ENCODE peak calls at places on chromosomes 1 and 21, in nine cellular contexts. X is stimulated activated CD8-positive, alpha-beta memory T cell treated with anti-CD3 and anti-CD28 coated beads, Interleukin-12 subunit alpha, Interleukin-12 subunit beta, amount 100 ng/mL, for 1 hour; M is stimulated activated CD4-positive, alpha-beta T cell treated with anti-CD3 and anti-CD28 coated beads, Interleukin-1b, Interleukin-23, amount 100 ng/mL, for 24 hours; V is activated CD4-positive, alpha-beta T cell treated with anti-CD3 and anti-CD28 coated beads, Interleukin-2, amount 10 ng/mL, durations not matched to agents 7 days and 5 days; G is ELR; D is mesendoderm; U is BJ; T is stimulated activated naive CD8-positive, alpha-beta T cell treated with anti-CD3 and anti-CD28 coated beads, Interleukin-15, amount 100 ng/mL, for 72 hours; E is KBM-7. L is an unnamed sample.

GRCh38 chr1:35047188-35047858 is 15.6 kb upstream of the ZMYM6 start:
- DNase-seq in V (no peak), G (peak; percentile 96), U (peak; percentile 85), D (no peak), T (no peak), X (no peak), E (peak; percentile 25), M (no peak), L (no peak)

GRCh38 chr1:9652379-9653194 is 1.1 kb downstream of the PIK3CD start:
- DNase-seq in E (peak; percentile 67), X (no peak), M (no peak), V (peak; percentile 78), D (peak; percentile 13), G (peak; percentile 46), U (no peak), T (peak; percentile 64), L (no peak)

GRCh38 chr21:42392731-42393442 is 3.0 kb downstream of the TMPRSS3 start:
- DNase-seq in U (no peak), T (no peak), X (no peak), G (no peak), V (peak; percentile 37), D (no peak), M (no peak), E (no peak), L (no peak)

GRCh38 chr1:84164567-84165021 is 20.5 kb downstream of the PRKACB start:
- DNase-seq in M (no peak), E (no peak), T (no peak), D (no peak), U (no peak), G (no peak), X (no peak), V (no peak), L (no peak)

GRCh38 chr1:75614455-75615379 is 3.8 kb upstream of the SLC44A5 start:
- DNase-seq in G (peak; percentile 41), X (no peak), D (peak; percentile 85), M (no peak), U (no peak), T (peak; percentile 59), E (peak; percentile 63), V (peak; percentile 16), L (no peak)

GRCh38 chr21:44986471-44987291 is 46.9 kb downstream of the SLX9 start:
- DNase-seq in D (no peak), E (no peak), U (no peak), X (no peak), M (no peak), V (no peak), T (no peak), G (no peak), L (no peak)

GRCh38 chr1:209809601-209810000 is 3.7 kb upstream of the IRF6 start:
- DNase-seq in E (no peak), V (no peak), X (no peak), D (no peak), T (no peak), G (no peak), M (no peak), U (no peak), L (no peak)

GRCh38 chr1:76238094-76238551 is 163.6 kb downstream of the ST6GALNAC3 start:
- DNase-seq in G (peak; percentile 7), X (no peak), T (no peak), M (no peak), V (no peak), D (peak; percentile 75), U (no peak), E (no peak), L (no peak)

GRCh38 chr21:15659768-15660423 is 69.9 kb upstream of the USP25 start:
- DNase-seq in X (no peak), D (no peak), U (peak; percentile 39), M (no peak), E (no peak), G (no peak), T (no peak), V (no peak), L (no peak)

GRCh38 chr1:33974147-33974546 is 110.3 kb downstream of the HMGB4 start:
- DNase-seq in T (no peak), E (no peak), U (no peak), D (no peak), M (no peak), X (no peak), V (no peak), G (no peak), L (no peak)

L was measured in omental fat pad.